ENCODE peak calls at places on chromosomes 2 and 18, in nine cellular contexts. Q, F, R, L, T, W, D, S and E are unnamed samples.

GRCh38 chr18:23635283-23636040 is 27.2 kb downstream of the ANKRD29 start:
- DNase-seq in Q (no peak), F (no peak), R (no peak), L (no peak), T (no peak), W (no peak), D (no peak), S (no peak), E (no peak)

GRCh38 chr2:63270717-63271116 is 220.1 kb downstream of the OTX1 start:
- DNase-seq in Q (no peak), F (no peak), R (no peak), L (no peak), T (no peak), W (no peak), D (no peak), S (no peak), E (no peak)

GRCh38 chr2:159773876-159774275 is 24.1 kb downstream of the CD302 start:
- DNase-seq in Q (no peak), F (no peak), R (no peak), L (no peak), T (no peak), W (no peak), D (no peak), S (no peak), E (no peak)

GRCh38 chr2:48249631-48250473 is 280.1 kb upstream of the STON1 start:
- DNase-seq in Q (no peak), F (no peak), R (no peak), L (no peak), T (no peak), W (no peak), D (no peak), S (no peak), E (peak; percentile 87)

GRCh38 chr2:31217465-31218200 is at the start of gene CAPN14:
- DNase-seq in Q (no peak), F (no peak), R (no peak), L (no peak), T (no peak), W (no peak), D (no peak), S (no peak), E (no peak)

GRCh38 chr2:8134105-8134903 is 547.6 kb upstream of the ID2 start:
- DNase-seq in Q (no peak), F (peak; percentile 53), R (no peak), L (no peak), T (no peak), W (no peak), D (peak; percentile 24), S (no peak), E (no peak)

GRCh38 chr2:120625865-120626560 is 109.7 kb upstream of the GLI2 start:
- DNase-seq in Q (no peak), F (peak; percentile 16), R (no peak), L (no peak), T (peak; percentile 58), W (peak; percentile 95), D (no peak), S (no peak), E (no peak)

GRCh38 chr2:157875720-157876065 is 437 bp downstream of the ACVR1 start:
- DNase-seq in Q (peak; percentile 27), F (peak; percentile 71), R (no peak), L (peak; percentile 15), T (peak; percentile 75), W (peak; percentile 66), D (peak; percentile 74), S (peak; percentile 83), E (no peak)

GRCh38 chr2:83042053-83042452 is 1417.0 kb downstream of the SUCLG1 start:
- DNase-seq in Q (no peak), F (no peak), R (no peak), L (no peak), T (no peak), W (no peak), D (no peak), S (no peak), E (no peak)

GRCh38 chr18:54218299-54218698 is 6.2 kb downstream of the MBD2 start:
- DNase-seq in Q (no peak), F (no peak), R (no peak), L (no peak), T (no peak), W (no peak), D (no peak), S (no peak), E (no peak)
- H3K27ac ChIP-seq in Q (no peak overlapping the region), F (no peak overlapping the region), R (peak overlapping the region; percentile 88), L (no peak overlapping the region), T (no peak overlapping the region), W (no peak overlapping the region), D (no peak overlapping the region), S (no peak overlapping the region), E (no peak overlapping the region)

DNA sequence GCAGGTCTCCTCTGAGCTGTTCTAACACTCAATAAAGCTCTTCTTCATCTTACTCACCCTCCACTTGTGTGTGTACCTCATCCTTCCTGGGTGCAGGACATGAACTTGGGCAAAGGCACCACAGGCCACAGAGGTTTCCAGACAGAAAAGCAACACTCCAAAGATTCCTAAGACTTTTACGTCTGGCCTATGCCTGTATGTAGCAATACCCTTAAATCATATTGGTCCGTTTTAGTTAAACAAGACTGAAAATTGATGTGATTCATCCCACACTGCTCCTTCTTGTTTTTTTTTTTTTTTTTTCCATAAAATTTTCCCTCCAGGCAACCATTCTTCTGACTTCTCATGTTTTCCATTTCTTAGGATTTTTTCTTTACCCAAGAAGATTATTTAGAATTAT is 404.3 kb downstream of the PID1 start:
- DNase-seq in Q (no peak), F (no peak), R (no peak), L (no peak), T (no peak), W (no peak), D (no peak), S (no peak), E (no peak)
- TF ChIP-seq EP300 in Q (no peak), F (no peak), R (no peak), L (no peak), T (no peak), W (no peak), D (no peak), S (no peak), E (no peak)

DNA sequence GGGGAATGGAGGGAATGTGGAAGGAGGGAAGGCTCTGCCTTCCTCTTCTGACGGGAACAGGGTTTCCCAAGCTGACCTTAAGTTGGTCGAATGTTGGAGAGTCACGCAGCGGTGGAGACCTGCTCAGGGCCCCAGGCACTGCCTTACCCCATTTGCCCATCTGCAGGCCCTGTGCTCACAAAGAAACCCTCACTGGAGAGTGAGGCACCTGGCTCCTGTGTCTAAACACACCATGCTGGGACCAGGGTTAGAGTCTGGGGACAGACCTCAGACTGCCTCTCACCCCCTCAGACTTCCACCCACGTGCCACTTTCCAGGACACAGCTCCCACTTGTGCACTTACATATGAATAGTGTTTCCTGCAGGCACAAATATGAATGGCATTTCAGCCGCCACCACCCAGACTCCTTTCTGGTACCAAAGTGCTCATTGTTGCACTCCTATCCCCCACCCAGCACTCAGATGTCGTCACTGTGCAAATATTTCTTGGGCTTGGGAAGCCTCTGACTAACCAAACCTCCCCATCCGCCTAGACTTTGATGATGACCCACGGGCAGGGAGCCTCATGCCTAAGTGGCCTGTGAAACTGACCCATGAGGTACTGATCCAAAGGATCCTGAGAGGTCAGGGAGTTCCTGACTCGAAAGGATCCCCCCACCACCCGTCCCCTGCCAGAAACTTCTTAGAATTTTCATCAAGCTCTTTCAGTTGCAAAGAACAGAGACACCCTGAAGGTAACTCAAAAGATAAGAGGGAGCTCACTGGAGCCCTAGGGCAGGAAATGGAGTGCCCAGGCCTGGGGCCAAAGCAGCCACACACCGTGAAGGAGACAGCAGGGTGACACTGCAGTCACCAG is 78.3 kb downstream of the STPG4 start:
- DNase-seq in Q (peak; percentile 100), F (peak; percentile 39), R (no peak), L (no peak), T (no peak), W (no peak), D (no peak), S (no peak), E (no peak)
- H3K27ac ChIP-seq in Q (peak overlapping the region; percentile 90), F (peak overlapping the region; percentile 43), R (no peak overlapping the region), L (peak overlapping the region; percentile 56), T (peak overlapping the region; percentile 96), W (peak overlapping the region; percentile 75), D (no peak overlapping the region), S (no peak overlapping the region), E (peak overlapping the region; percentile 91)

GRCh38 chr18:21129586-21130216 is 18.1 kb upstream of the ROCK1 start:
- DNase-seq in Q (no peak), F (no peak), R (no peak), L (no peak), T (no peak), W (no peak), D (no peak), S (no peak), E (no peak)
- TF ChIP-seq EP300 in Q (no peak), F (no peak), R (no peak), L (no peak), T (no peak), W (no peak), D (no peak), S (no peak), E (no peak)

GRCh38 chr2:127388423-127389164 is 819 bp upstream of the MAP3K2 start:
- DNase-seq in Q (no peak), F (no peak), R (no peak), L (no peak), T (no peak), W (no peak), D (no peak), S (no peak), E (no peak)

GRCh38 chr2:127392133-127392827 is 4.5 kb upstream of the MAP3K2 start:
- DNase-seq in Q (no peak), F (no peak), R (no peak), L (no peak), T (no peak), W (no peak), D (no peak), S (no peak), E (no peak)

GRCh38 chr2:127389778-127390435 is 2.1 kb upstream of the MAP3K2 start:
- DNase-seq in Q (no peak), F (no peak), R (no peak), L (no peak), T (no peak), W (no peak), D (no peak), S (no peak), E (no peak)

GRCh38 chr2:127394464-127394863 is 6.7 kb upstream of the MAP3K2 start:
- DNase-seq in Q (no peak), F (no peak), R (no peak), L (no peak), T (no peak), W (no peak), D (no peak), S (no peak), E (no peak)

DNA sequence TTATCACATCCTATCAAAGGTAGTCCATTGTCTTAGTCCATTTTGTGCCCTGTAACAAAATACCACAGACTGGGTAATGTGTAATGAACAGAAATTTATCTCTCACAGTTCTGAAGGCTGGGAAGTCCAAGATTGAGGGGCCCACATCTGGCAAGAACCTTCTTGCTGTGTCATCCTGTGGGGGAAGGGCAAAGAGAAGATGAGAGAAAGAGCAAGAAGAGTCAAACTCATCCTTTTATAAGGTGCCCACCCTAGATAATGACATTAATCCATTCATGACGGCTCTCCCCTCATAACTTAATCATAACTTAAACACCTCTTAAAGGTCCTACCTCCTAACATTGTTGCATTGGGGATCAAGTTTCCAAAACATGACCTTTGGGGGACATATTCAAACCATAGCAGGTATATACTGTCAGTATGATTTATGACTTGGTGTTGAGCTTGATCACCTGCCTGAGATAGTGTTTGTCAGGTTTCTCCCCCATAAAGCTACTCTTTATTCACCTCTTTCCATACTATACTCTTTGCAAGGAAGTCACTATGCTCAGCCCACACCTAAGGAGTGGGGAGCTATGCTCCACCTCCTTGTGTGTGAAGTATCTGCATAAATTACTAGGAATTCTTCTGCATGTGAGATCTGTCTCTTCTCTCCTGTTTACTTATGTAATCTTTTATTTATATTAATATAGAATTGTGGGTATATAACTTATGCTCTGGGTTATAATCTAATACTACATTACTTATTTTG is 5.2 kb upstream of the MAP3K2 start:
- DNase-seq in Q (no peak), F (no peak), R (no peak), L (no peak), T (no peak), W (no peak), D (no peak), S (no peak), E (no peak)
- H3K27ac ChIP-seq in Q (peak overlapping the region; percentile 55), F (no peak overlapping the region), R (no peak overlapping the region), L (no peak overlapping the region), T (no peak overlapping the region), W (no peak overlapping the region), D (no peak overlapping the region), S (peak overlapping the region; percentile 58), E (no peak overlapping the region)